ENCODE peak calls at places on chromosome 6, in six cellular contexts. E, H, P, J, A and S are unnamed samples.

GRCh38 chr6:52410979-52411378 is 9.2 kb upstream of the EFHC1 start:
- DNase-seq in E (no peak), H (no peak), P (peak), J (no peak), A (no peak), S (peak)

GRCh38 chr6:167330745-167331144 is 5.9 kb downstream of the TTLL2 start:
- DNase-seq in E (no peak), H (no peak), P (no peak), J (no peak), A (no peak), S (no peak)

GRCh38 chr6:16712931-16713484 is 48.3 kb downstream of the ATXN1 start:
- DNase-seq in E (no peak), H (no peak), P (peak), J (peak), A (peak), S (peak)

GRCh38 chr6:3929281-3929798 is 80.2 kb downstream of the FAM50B start:
- DNase-seq in E (no peak), H (no peak), P (peak), J (no peak), A (no peak), S (peak)

GRCh38 chr6:47042238-47042843 is at the start of gene ADGRF1:
- DNase-seq in E (no peak), H (no peak), P (no peak), J (peak), A (no peak), S (no peak)

GRCh38 chr6:157184202-157185015 is 138.9 kb downstream of the TMEM242 start:
- DNase-seq in E (peak), H (peak), P (peak), J (peak), A (peak), S (peak)

GRCh38 chr6:36945301-36945700 is 9.2 kb upstream of the PI16 start:
- DNase-seq in E (no peak), H (no peak), P (no peak), J (no peak), A (no peak), S (no peak)

GRCh38 chr6:47859132-47859531 is 77.3 kb downstream of the OPN5 start:
- DNase-seq in E (no peak), H (no peak), P (no peak), J (no peak), A (no peak), S (no peak)

GRCh38 chr6:20572940-20573339 is 38.7 kb downstream of the CDKAL1 start:
- DNase-seq in E (no peak), H (no peak), P (peak), J (no peak), A (no peak), S (peak)

GRCh38 chr6:104326173-104327001 is 533.3 kb downstream of the HACE1 start:
- DNase-seq in E (no peak), H (no peak), P (peak), J (no peak), A (no peak), S (peak)

GRCh38 chr6:15628499-15629131 is 34.2 kb downstream of the DTNBP1 start:
- DNase-seq in E (no peak), H (no peak), P (peak), J (no peak), A (no peak), S (peak)

GRCh38 chr6:78528926-78529325 is 338.4 kb upstream of the IRAK1BP1 start:
- DNase-seq in E (no peak), H (no peak), P (no peak), J (no peak), A (no peak), S (no peak)

GRCh38 chr6:3266170-3266569 is 7.4 kb downstream of the PSMG4 start:
- DNase-seq in E (no peak), H (no peak), P (no peak), J (no peak), A (no peak), S (no peak)